ENCODE peak calls at places on chromosomes 12 and 14, in four cellular contexts. K is foreskin fibroblast, U is PC-3, X is NB4. Z is an unnamed sample.

GRCh38 chr12:69130064-69130463 is 109.3 kb upstream of the CPSF6 start:
- DNase-seq in K (no peak), U (no peak), X (peak; percentile 15), Z (no peak)

GRCh38 chr12:1680804-1681492 is 9.9 kb upstream of the ADIPOR2 start:
- DNase-seq in X (no peak), K (no peak), U (no peak), Z (no peak)

GRCh38 chr14:103108749-103109207 is 14.3 kb downstream of the EXOC3L4 start:
- DNase-seq in U (no peak), K (no peak), X (peak; percentile 40), Z (no peak)

GRCh38 chr14:99755629-99756603 is 37.3 kb upstream of the EML1 start:
- DNase-seq in X (no peak), K (peak; percentile 96), U (peak; percentile 86), Z (peak; percentile 80)

GRCh38 chr12:131572626-131573025 is 138.3 kb upstream of the SFSWAP start:
- DNase-seq in K (no peak), X (no peak), U (no peak), Z (no peak)

GRCh38 chr14:103271189-103271588 is 62.8 kb upstream of the EIF5 start:
- DNase-seq in X (no peak), K (no peak), U (no peak), Z (no peak)

GRCh38 chr14:59541731-59542130 is 34.9 kb downstream of the CCDC175 start:
- DNase-seq in X (no peak), U (no peak), K (no peak), Z (no peak)

GRCh38 chr14:89474464-89474863 is 57.4 kb upstream of the FOXN3 start:
- DNase-seq in X (no peak), K (no peak), U (no peak), Z (no peak)

GRCh38 chr12:98754095-98754494 is 109.0 kb downstream of the APAF1 start:
- DNase-seq in U (peak; percentile 94), K (peak; percentile 23), X (peak; percentile 68), Z (no peak)

GRCh38 chr14:26332966-26333365 is 264.9 kb downstream of the NOVA1 start:
- DNase-seq in X (no peak), K (no peak), U (peak; percentile 59), Z (no peak)

GRCh38 chr14:91796622-91797347 is 64.9 kb upstream of the CATSPERB start:
- DNase-seq in U (no peak), X (no peak), K (no peak), Z (peak; percentile 3)

GRCh38 chr12:95637471-95638155 is 86.3 kb upstream of the USP44 start:
- DNase-seq in K (peak; percentile 86), U (peak; percentile 87), X (no peak), Z (no peak)

GRCh38 chr12:97681612-97682504 is 219.3 kb downstream of the RMST start:
- DNase-seq in U (no peak), X (no peak), K (no peak), Z (no peak)

GRCh38 chr14:56720703-56721426 is 89.4 kb downstream of the OTX2 start:
- DNase-seq in K (no peak), X (no peak), U (no peak), Z (no peak)

GRCh38 chr12:94100990-94101901 is 47.1 kb upstream of the PLXNC1 start:
- DNase-seq in U (peak; percentile 79), K (peak; percentile 53), X (peak; percentile 84), Z (peak; percentile 36)

GRCh38 chr12:42237052-42237852 is 796 bp downstream of the YAF2 start:
- DNase-seq in U (peak; percentile 68), X (peak; percentile 92), K (peak; percentile 67), Z (peak; percentile 34)

GRCh38 chr12:67276469-67276868 is 7.3 kb downstream of the CAND1 start:
- DNase-seq in K (no peak), X (no peak), U (no peak), Z (no peak)

GRCh38 chr14:101019541-101019940 is 116.0 kb upstream of the RTL1 start:
- DNase-seq in U (no peak), K (no peak), X (no peak), Z (no peak)

GRCh38 chr14:89617471-89618291 is 200.6 kb upstream of the FOXN3 start:
- DNase-seq in X (no peak), U (peak; percentile 29), K (peak; percentile 36), Z (no peak)

GRCh38 chr14:89343356-89343755 is 73.7 kb downstream of the FOXN3 start:
- DNase-seq in U (no peak), K (no peak), X (no peak), Z (no peak)

GRCh38 chr12:69903548-69903947 is 78.5 kb downstream of the MYRFL start:
- DNase-seq in X (no peak), U (no peak), K (no peak), Z (no peak)

GRCh38 chr14:93045211-93045674 is 70.5 kb downstream of the ITPK1 start:
- DNase-seq in X (no peak), U (no peak), K (no peak), Z (no peak)

GRCh38 chr14:95254356-95254755 is 65.4 kb downstream of the CLMN start:
- DNase-seq in U (no peak), X (no peak), K (no peak), Z (no peak)

GRCh38 chr12:6330999-6331714 is 10.7 kb downstream of the TNFRSF1A start:
- DNase-seq in X (no peak), K (no peak), U (no peak), Z (no peak)

GRCh38 chr14:61147898-61148549 is 133.1 kb downstream of the TMEM30B start:
- DNase-seq in X (no peak), U (peak; percentile 99), K (peak; percentile 92), Z (no peak)

GRCh38 chr12:66584673-66585072 is 94.2 kb downstream of the GRIP1 start:
- DNase-seq in K (no peak), X (peak; percentile 48), U (peak; percentile 42), Z (no peak)

GRCh38 chr12:45351921-45352670 is 136.2 kb downstream of the ANO6 start:
- DNase-seq in U (no peak), K (no peak), X (no peak), Z (no peak)

GRCh38 chr12:56080556-56081138 is 682 bp downstream of the ERBB3 start:
- DNase-seq in K (no peak), U (peak; percentile 42), X (no peak), Z (no peak)

GRCh38 chr12:27901959-27902358 is 70.6 kb downstream of the PTHLH start:
- DNase-seq in K (no peak), U (no peak), X (no peak), Z (no peak)

GRCh38 chr14:55212611-55213010 is 21.2 kb upstream of the DLGAP5 start:
- DNase-seq in X (no peak), U (no peak), K (no peak), Z (no peak)

GRCh38 chr12:2341871-2342270 is 289.1 kb downstream of the CACNA1C start:
- DNase-seq in U (peak; percentile 38), K (peak; percentile 48), X (peak; percentile 93), Z (peak; percentile 62)

GRCh38 chr12:20154060-20154459 is 214.3 kb upstream of the PDE3A start:
- DNase-seq in K (no peak), U (no peak), X (no peak), Z (no peak)

GRCh38 chr14:100484531-100485267 is 102.5 kb downstream of the BEGAIN start:
- DNase-seq in X (no peak), K (no peak), U (no peak), Z (no peak)

GRCh38 chr14:29077916-29078315 is 311.3 kb downstream of the FOXG1 start:
- DNase-seq in X (no peak), K (no peak), U (no peak), Z (no peak)

GRCh38 chr14:94322648-94323570 is at the start of gene SERPINA6:
- DNase-seq in X (no peak), U (no peak), K (peak; percentile 59), Z (no peak)

GRCh38 chr14:74509587-74510210 is 16.1 kb downstream of the ISCA2 start:
- DNase-seq in K (no peak), X (no peak), U (no peak), Z (no peak)

GRCh38 chr14:74508844-74509428 is 15.4 kb downstream of the ISCA2 start:
- DNase-seq in X (no peak), U (no peak), K (no peak), Z (no peak)

GRCh38 chr14:74507085-74507484 is 13.5 kb downstream of the ISCA2 start:
- DNase-seq in K (no peak), X (no peak), U (no peak), Z (no peak)

GRCh38 chr14:74507796-74508195 is 14.2 kb downstream of the ISCA2 start:
- DNase-seq in K (no peak), U (no peak), X (peak; percentile 49), Z (no peak)

GRCh38 chr14:74508292-74508731 is 14.7 kb downstream of the ISCA2 start:
- DNase-seq in K (no peak), U (peak; percentile 22), X (peak; percentile 35), Z (no peak)
- TF ChIP-seq CTCF in K (peak; percentile 52), U (peak; percentile 66), X (peak; percentile 53), Z (peak; percentile 12)

GRCh38 chr14:34981743-34982420 is 910 bp upstream of the SRP54 start:
- DNase-seq in X (peak; percentile 69), K (peak; percentile 32), U (peak; percentile 49), Z (no peak)
- TF ChIP-seq CTCF in X (no peak), K (no peak), U (no peak), Z (peak; percentile 30)

GRCh38 chr12:124856132-124856841 is 7.4 kb downstream of the SCARB1 start:
- DNase-seq in X (no peak), K (no peak), U (no peak), Z (no peak)
- TF ChIP-seq CTCF in X (no peak), K (no peak), U (no peak), Z (no peak)

GRCh38 chr14:105019861-105020814 is 745 bp downstream of the CDCA4 start:
- DNase-seq in U (no peak), K (no peak), X (peak; percentile 65), Z (no peak)
- TF ChIP-seq CTCF in U (no peak), K (no peak), X (no peak), Z (no peak)

DNA sequence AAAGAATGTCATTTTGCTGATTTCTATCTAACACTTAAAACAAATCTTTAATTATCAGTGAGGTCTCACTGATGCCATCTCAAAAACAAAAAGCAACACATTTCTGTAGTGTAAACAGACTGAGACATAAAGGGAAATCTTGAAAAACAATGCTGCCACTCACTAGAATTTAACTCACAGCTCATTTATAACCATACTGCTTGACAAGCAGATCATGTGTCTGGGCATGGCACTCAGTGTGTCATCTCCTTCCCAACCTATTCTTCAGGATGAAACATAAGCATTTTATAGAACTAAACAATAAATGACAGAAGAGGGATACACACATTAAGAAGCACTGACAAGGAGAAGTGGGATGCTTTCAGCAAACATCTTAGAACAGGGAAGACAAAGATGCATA is 22.4 kb downstream of the ATF7 start:
- DNase-seq in X (no peak), K (no peak), U (no peak), Z (no peak)
- TF ChIP-seq CTCF in X (no peak), K (no peak), U (no peak), Z (no peak)

GRCh38 chr12:52557481-52557880 is 4.5 kb upstream of the KRT71 start:
- DNase-seq in U (no peak), X (no peak), K (no peak), Z (no peak)

GRCh38 chr12:52564582-52564981 is 9.1 kb downstream of the KRT74 start:
- DNase-seq in U (no peak), K (no peak), X (no peak), Z (no peak)

GRCh38 chr12:52566847-52567291 is 6.8 kb downstream of the KRT74 start:
- DNase-seq in U (no peak), X (no peak), K (no peak), Z (no peak)

GRCh38 chr12:52559979-52560378 is 7.0 kb upstream of the KRT71 start:
- DNase-seq in U (no peak), X (no peak), K (no peak), Z (no peak)

GRCh38 chr12:52561880-52562449 is 9.0 kb upstream of the KRT71 start:
- DNase-seq in U (peak; percentile 33), K (no peak), X (no peak), Z (no peak)
- TF ChIP-seq CTCF in U (peak; percentile 61), K (peak; percentile 21), X (peak; percentile 20), Z (no peak)

Z was measured in AG09319.